ENCODE peak calls at places on chromosome 7, in seven cellular contexts. One of them, this sample, is unnamed.
A peak's percentile ranks its signal among the peaks of the same experiment; 100 is the strongest.

GRCh38 chr7:23206511-23206867 is 24.6 kb downstream of the NUP42 start:
- DNase-seq in GM23338: no peak
- DNase-seq in activated T-cell treated with anti-CD3 and anti-CD28 coated beads, Interleukin-2, amount 50 U/mL, for 1 hour: no peak
- DNase-seq in stimulated activated CD4-positive, alpha-beta T cell treated with anti-CD3 and anti-CD28 coated beads, Interleukin-4, amount 100 ng/mL, for 1 hour: no peak
- DNase-seq in activated CD4-positive, alpha-beta T cell treated with anti-CD3 and anti-CD28 coated beads, Interleukin-2, amount 10 ng/mL, durations not matched to agents 7 days and 5 days: no peak
- DNase-seq in dermis blood vessel endothelial cell: no peak
- DNase-seq in fibroblast of pulmonary artery: no peak
- DNase-seq in this sample: no peak

GRCh38 chr7:97373743-97374142 is 256.2 kb downstream of the SDHAF3 start:
- DNase-seq in GM23338: peak; percentile 3
- DNase-seq in activated T-cell treated with anti-CD3 and anti-CD28 coated beads, Interleukin-2, amount 50 U/mL, for 1 hour: no peak
- DNase-seq in stimulated activated CD4-positive, alpha-beta T cell treated with anti-CD3 and anti-CD28 coated beads, Interleukin-4, amount 100 ng/mL, for 1 hour: no peak
- DNase-seq in activated CD4-positive, alpha-beta T cell treated with anti-CD3 and anti-CD28 coated beads, Interleukin-2, amount 10 ng/mL, durations not matched to agents 7 days and 5 days: no peak
- DNase-seq in dermis blood vessel endothelial cell: no peak
- DNase-seq in fibroblast of pulmonary artery: no peak
- DNase-seq in this sample: no peak

GRCh38 chr7:98372993-98373392 is 27.9 kb downstream of the BAIAP2L1 start:
- DNase-seq in GM23338: no peak
- DNase-seq in activated T-cell treated with anti-CD3 and anti-CD28 coated beads, Interleukin-2, amount 50 U/mL, for 1 hour: no peak
- DNase-seq in stimulated activated CD4-positive, alpha-beta T cell treated with anti-CD3 and anti-CD28 coated beads, Interleukin-4, amount 100 ng/mL, for 1 hour: no peak
- DNase-seq in activated CD4-positive, alpha-beta T cell treated with anti-CD3 and anti-CD28 coated beads, Interleukin-2, amount 10 ng/mL, durations not matched to agents 7 days and 5 days: no peak
- DNase-seq in dermis blood vessel endothelial cell: peak; percentile 69
- DNase-seq in fibroblast of pulmonary artery: peak; percentile 30
- DNase-seq in this sample: peak; percentile 62

GRCh38 chr7:97845622-97846203 is 26.5 kb downstream of the ASNS start:
- DNase-seq in GM23338: peak; percentile 55
- DNase-seq in activated T-cell treated with anti-CD3 and anti-CD28 coated beads, Interleukin-2, amount 50 U/mL, for 1 hour: no peak
- DNase-seq in stimulated activated CD4-positive, alpha-beta T cell treated with anti-CD3 and anti-CD28 coated beads, Interleukin-4, amount 100 ng/mL, for 1 hour: no peak
- DNase-seq in activated CD4-positive, alpha-beta T cell treated with anti-CD3 and anti-CD28 coated beads, Interleukin-2, amount 10 ng/mL, durations not matched to agents 7 days and 5 days: peak; percentile 35
- DNase-seq in dermis blood vessel endothelial cell: peak; percentile 55
- DNase-seq in fibroblast of pulmonary artery: peak; percentile 53
- DNase-seq in this sample: peak; percentile 10

GRCh38 chr7:108094375-108094774 is 35.8 kb downstream of the LAMB4 start:
- DNase-seq in GM23338: no peak
- DNase-seq in activated T-cell treated with anti-CD3 and anti-CD28 coated beads, Interleukin-2, amount 50 U/mL, for 1 hour: no peak
- DNase-seq in stimulated activated CD4-positive, alpha-beta T cell treated with anti-CD3 and anti-CD28 coated beads, Interleukin-4, amount 100 ng/mL, for 1 hour: no peak
- DNase-seq in activated CD4-positive, alpha-beta T cell treated with anti-CD3 and anti-CD28 coated beads, Interleukin-2, amount 10 ng/mL, durations not matched to agents 7 days and 5 days: no peak
- DNase-seq in dermis blood vessel endothelial cell: peak; percentile 27
- DNase-seq in fibroblast of pulmonary artery: peak; percentile 95
- DNase-seq in this sample: peak; percentile 89

GRCh38 chr7:94975316-94975715 is 67.9 kb downstream of the PPP1R9A start:
- DNase-seq in GM23338: no peak
- DNase-seq in activated T-cell treated with anti-CD3 and anti-CD28 coated beads, Interleukin-2, amount 50 U/mL, for 1 hour: no peak
- DNase-seq in stimulated activated CD4-positive, alpha-beta T cell treated with anti-CD3 and anti-CD28 coated beads, Interleukin-4, amount 100 ng/mL, for 1 hour: no peak
- DNase-seq in activated CD4-positive, alpha-beta T cell treated with anti-CD3 and anti-CD28 coated beads, Interleukin-2, amount 10 ng/mL, durations not matched to agents 7 days and 5 days: no peak
- DNase-seq in dermis blood vessel endothelial cell: no peak
- DNase-seq in fibroblast of pulmonary artery: peak; percentile 25
- DNase-seq in this sample: no peak

GRCh38 chr7:35749548-35749947 is 51.3 kb upstream of the SEPTIN7 start:
- DNase-seq in GM23338: no peak
- DNase-seq in activated T-cell treated with anti-CD3 and anti-CD28 coated beads, Interleukin-2, amount 50 U/mL, for 1 hour: no peak
- DNase-seq in stimulated activated CD4-positive, alpha-beta T cell treated with anti-CD3 and anti-CD28 coated beads, Interleukin-4, amount 100 ng/mL, for 1 hour: no peak
- DNase-seq in activated CD4-positive, alpha-beta T cell treated with anti-CD3 and anti-CD28 coated beads, Interleukin-2, amount 10 ng/mL, durations not matched to agents 7 days and 5 days: no peak
- DNase-seq in dermis blood vessel endothelial cell: no peak
- DNase-seq in fibroblast of pulmonary artery: peak; percentile 77
- DNase-seq in this sample: no peak

GRCh38 chr7:139619367-139619657 is 95.8 kb downstream of the CLEC2L start:
- DNase-seq in GM23338: no peak
- DNase-seq in activated T-cell treated with anti-CD3 and anti-CD28 coated beads, Interleukin-2, amount 50 U/mL, for 1 hour: no peak
- DNase-seq in stimulated activated CD4-positive, alpha-beta T cell treated with anti-CD3 and anti-CD28 coated beads, Interleukin-4, amount 100 ng/mL, for 1 hour: no peak
- DNase-seq in activated CD4-positive, alpha-beta T cell treated with anti-CD3 and anti-CD28 coated beads, Interleukin-2, amount 10 ng/mL, durations not matched to agents 7 days and 5 days: no peak
- DNase-seq in dermis blood vessel endothelial cell: peak; percentile 48
- DNase-seq in fibroblast of pulmonary artery: peak; percentile 76
- DNase-seq in this sample: peak; percentile 71

GRCh38 chr7:25759281-25759680 is 392.7 kb upstream of the NFE2L3 start:
- DNase-seq in GM23338: no peak
- DNase-seq in activated T-cell treated with anti-CD3 and anti-CD28 coated beads, Interleukin-2, amount 50 U/mL, for 1 hour: no peak
- DNase-seq in stimulated activated CD4-positive, alpha-beta T cell treated with anti-CD3 and anti-CD28 coated beads, Interleukin-4, amount 100 ng/mL, for 1 hour: no peak
- DNase-seq in activated CD4-positive, alpha-beta T cell treated with anti-CD3 and anti-CD28 coated beads, Interleukin-2, amount 10 ng/mL, durations not matched to agents 7 days and 5 days: no peak
- DNase-seq in dermis blood vessel endothelial cell: no peak
- DNase-seq in fibroblast of pulmonary artery: no peak
- DNase-seq in this sample: no peak

GRCh38 chr7:101783381-101784181 is 33.8 kb upstream of the CUX1 start:
- DNase-seq in GM23338: no peak
- DNase-seq in activated T-cell treated with anti-CD3 and anti-CD28 coated beads, Interleukin-2, amount 50 U/mL, for 1 hour: no peak
- DNase-seq in stimulated activated CD4-positive, alpha-beta T cell treated with anti-CD3 and anti-CD28 coated beads, Interleukin-4, amount 100 ng/mL, for 1 hour: no peak
- DNase-seq in activated CD4-positive, alpha-beta T cell treated with anti-CD3 and anti-CD28 coated beads, Interleukin-2, amount 10 ng/mL, durations not matched to agents 7 days and 5 days: no peak
- DNase-seq in dermis blood vessel endothelial cell: no peak
- DNase-seq in fibroblast of pulmonary artery: peak; percentile 39
- DNase-seq in this sample: no peak

GRCh38 chr7:155458317-155459132 is 596 bp downstream of the EN2 start:
- DNase-seq in GM23338: peak; percentile 32
- DNase-seq in activated T-cell treated with anti-CD3 and anti-CD28 coated beads, Interleukin-2, amount 50 U/mL, for 1 hour: no peak
- DNase-seq in stimulated activated CD4-positive, alpha-beta T cell treated with anti-CD3 and anti-CD28 coated beads, Interleukin-4, amount 100 ng/mL, for 1 hour: no peak
- DNase-seq in activated CD4-positive, alpha-beta T cell treated with anti-CD3 and anti-CD28 coated beads, Interleukin-2, amount 10 ng/mL, durations not matched to agents 7 days and 5 days: no peak
- DNase-seq in dermis blood vessel endothelial cell: peak; percentile 10
- DNase-seq in fibroblast of pulmonary artery: no peak
- DNase-seq in this sample: no peak

GRCh38 chr7:300546-301290 is 10.7 kb downstream of the FOXL3 start:
- DNase-seq in GM23338: no peak
- DNase-seq in activated T-cell treated with anti-CD3 and anti-CD28 coated beads, Interleukin-2, amount 50 U/mL, for 1 hour: no peak
- DNase-seq in stimulated activated CD4-positive, alpha-beta T cell treated with anti-CD3 and anti-CD28 coated beads, Interleukin-4, amount 100 ng/mL, for 1 hour: no peak
- DNase-seq in activated CD4-positive, alpha-beta T cell treated with anti-CD3 and anti-CD28 coated beads, Interleukin-2, amount 10 ng/mL, durations not matched to agents 7 days and 5 days: no peak
- DNase-seq in dermis blood vessel endothelial cell: no peak
- DNase-seq in fibroblast of pulmonary artery: no peak
- DNase-seq in this sample: no peak

GRCh38 chr7:105773030-105773460 is 103.4 kb downstream of the ATXN7L1 start:
- DNase-seq in GM23338: peak; percentile 93
- DNase-seq in activated T-cell treated with anti-CD3 and anti-CD28 coated beads, Interleukin-2, amount 50 U/mL, for 1 hour: no peak
- DNase-seq in stimulated activated CD4-positive, alpha-beta T cell treated with anti-CD3 and anti-CD28 coated beads, Interleukin-4, amount 100 ng/mL, for 1 hour: no peak
- DNase-seq in activated CD4-positive, alpha-beta T cell treated with anti-CD3 and anti-CD28 coated beads, Interleukin-2, amount 10 ng/mL, durations not matched to agents 7 days and 5 days: no peak
- DNase-seq in dermis blood vessel endothelial cell: no peak
- DNase-seq in fibroblast of pulmonary artery: no peak
- DNase-seq in this sample: no peak

GRCh38 chr7:2116903-2117680 is 115.7 kb downstream of the MAD1L1 start:
- DNase-seq in GM23338: no peak
- DNase-seq in activated T-cell treated with anti-CD3 and anti-CD28 coated beads, Interleukin-2, amount 50 U/mL, for 1 hour: no peak
- DNase-seq in stimulated activated CD4-positive, alpha-beta T cell treated with anti-CD3 and anti-CD28 coated beads, Interleukin-4, amount 100 ng/mL, for 1 hour: no peak
- DNase-seq in activated CD4-positive, alpha-beta T cell treated with anti-CD3 and anti-CD28 coated beads, Interleukin-2, amount 10 ng/mL, durations not matched to agents 7 days and 5 days: no peak
- DNase-seq in dermis blood vessel endothelial cell: peak; percentile 53
- DNase-seq in fibroblast of pulmonary artery: peak; percentile 39
- DNase-seq in this sample: no peak

GRCh38 chr7:57443567-57443966 is 6.4 kb upstream of the ZNF716 start:
- DNase-seq in GM23338: no peak
- DNase-seq in activated T-cell treated with anti-CD3 and anti-CD28 coated beads, Interleukin-2, amount 50 U/mL, for 1 hour: no peak
- DNase-seq in stimulated activated CD4-positive, alpha-beta T cell treated with anti-CD3 and anti-CD28 coated beads, Interleukin-4, amount 100 ng/mL, for 1 hour: no peak
- DNase-seq in activated CD4-positive, alpha-beta T cell treated with anti-CD3 and anti-CD28 coated beads, Interleukin-2, amount 10 ng/mL, durations not matched to agents 7 days and 5 days: no peak
- DNase-seq in dermis blood vessel endothelial cell: no peak
- DNase-seq in fibroblast of pulmonary artery: no peak
- DNase-seq in this sample: no peak

GRCh38 chr7:34315032-34315431 is 343.0 kb upstream of the NPSR1 start:
- DNase-seq in GM23338: no peak
- DNase-seq in activated T-cell treated with anti-CD3 and anti-CD28 coated beads, Interleukin-2, amount 50 U/mL, for 1 hour: no peak
- DNase-seq in stimulated activated CD4-positive, alpha-beta T cell treated with anti-CD3 and anti-CD28 coated beads, Interleukin-4, amount 100 ng/mL, for 1 hour: no peak
- DNase-seq in activated CD4-positive, alpha-beta T cell treated with anti-CD3 and anti-CD28 coated beads, Interleukin-2, amount 10 ng/mL, durations not matched to agents 7 days and 5 days: no peak
- DNase-seq in dermis blood vessel endothelial cell: no peak
- DNase-seq in fibroblast of pulmonary artery: peak; percentile 88
- DNase-seq in this sample: peak; percentile 55

GRCh38 chr7:35253680-35254495 is at the start of gene TBX20:
- DNase-seq in GM23338: peak; percentile 82
- DNase-seq in activated T-cell treated with anti-CD3 and anti-CD28 coated beads, Interleukin-2, amount 50 U/mL, for 1 hour: no peak
- DNase-seq in stimulated activated CD4-positive, alpha-beta T cell treated with anti-CD3 and anti-CD28 coated beads, Interleukin-4, amount 100 ng/mL, for 1 hour: no peak
- DNase-seq in activated CD4-positive, alpha-beta T cell treated with anti-CD3 and anti-CD28 coated beads, Interleukin-2, amount 10 ng/mL, durations not matched to agents 7 days and 5 days: peak; percentile 21
- DNase-seq in dermis blood vessel endothelial cell: peak; percentile 17
- DNase-seq in fibroblast of pulmonary artery: peak; percentile 87
- DNase-seq in this sample: no peak

GRCh38 chr7:27873981-27874957 is 134.3 kb downstream of the TAX1BP1 start:
- DNase-seq in GM23338: no peak
- DNase-seq in activated T-cell treated with anti-CD3 and anti-CD28 coated beads, Interleukin-2, amount 50 U/mL, for 1 hour: no peak
- DNase-seq in stimulated activated CD4-positive, alpha-beta T cell treated with anti-CD3 and anti-CD28 coated beads, Interleukin-4, amount 100 ng/mL, for 1 hour: no peak
- DNase-seq in activated CD4-positive, alpha-beta T cell treated with anti-CD3 and anti-CD28 coated beads, Interleukin-2, amount 10 ng/mL, durations not matched to agents 7 days and 5 days: no peak
- DNase-seq in dermis blood vessel endothelial cell: peak; percentile 95
- DNase-seq in fibroblast of pulmonary artery: peak; percentile 74
- DNase-seq in this sample: peak; percentile 33

GRCh38 chr7:5597772-5598171 is 174.1 kb upstream of the TNRC18 start:
- DNase-seq in GM23338: no peak
- DNase-seq in activated T-cell treated with anti-CD3 and anti-CD28 coated beads, Interleukin-2, amount 50 U/mL, for 1 hour: no peak
- DNase-seq in stimulated activated CD4-positive, alpha-beta T cell treated with anti-CD3 and anti-CD28 coated beads, Interleukin-4, amount 100 ng/mL, for 1 hour: no peak
- DNase-seq in activated CD4-positive, alpha-beta T cell treated with anti-CD3 and anti-CD28 coated beads, Interleukin-2, amount 10 ng/mL, durations not matched to agents 7 days and 5 days: no peak
- DNase-seq in dermis blood vessel endothelial cell: no peak
- DNase-seq in fibroblast of pulmonary artery: peak; percentile 35
- DNase-seq in this sample: peak; percentile 61

GRCh38 chr7:125481323-125481722 is 551.7 kb upstream of the POT1 start:
- DNase-seq in GM23338: no peak
- DNase-seq in activated T-cell treated with anti-CD3 and anti-CD28 coated beads, Interleukin-2, amount 50 U/mL, for 1 hour: no peak
- DNase-seq in stimulated activated CD4-positive, alpha-beta T cell treated with anti-CD3 and anti-CD28 coated beads, Interleukin-4, amount 100 ng/mL, for 1 hour: no peak
- DNase-seq in activated CD4-positive, alpha-beta T cell treated with anti-CD3 and anti-CD28 coated beads, Interleukin-2, amount 10 ng/mL, durations not matched to agents 7 days and 5 days: no peak
- DNase-seq in dermis blood vessel endothelial cell: no peak
- DNase-seq in fibroblast of pulmonary artery: no peak
- DNase-seq in this sample: no peak

GRCh38 chr7:102189756-102190155 is 96.9 kb upstream of the SH2B2 start:
- DNase-seq in GM23338: no peak
- DNase-seq in activated T-cell treated with anti-CD3 and anti-CD28 coated beads, Interleukin-2, amount 50 U/mL, for 1 hour: no peak
- DNase-seq in stimulated activated CD4-positive, alpha-beta T cell treated with anti-CD3 and anti-CD28 coated beads, Interleukin-4, amount 100 ng/mL, for 1 hour: no peak
- DNase-seq in activated CD4-positive, alpha-beta T cell treated with anti-CD3 and anti-CD28 coated beads, Interleukin-2, amount 10 ng/mL, durations not matched to agents 7 days and 5 days: no peak
- DNase-seq in dermis blood vessel endothelial cell: no peak
- DNase-seq in fibroblast of pulmonary artery: no peak
- DNase-seq in this sample: no peak

GRCh38 chr7:81549484-81550016 is 220.3 kb downstream of the HGF start:
- DNase-seq in GM23338: peak; percentile 61
- DNase-seq in activated T-cell treated with anti-CD3 and anti-CD28 coated beads, Interleukin-2, amount 50 U/mL, for 1 hour: no peak
- DNase-seq in stimulated activated CD4-positive, alpha-beta T cell treated with anti-CD3 and anti-CD28 coated beads, Interleukin-4, amount 100 ng/mL, for 1 hour: no peak
- DNase-seq in activated CD4-positive, alpha-beta T cell treated with anti-CD3 and anti-CD28 coated beads, Interleukin-2, amount 10 ng/mL, durations not matched to agents 7 days and 5 days: no peak
- DNase-seq in dermis blood vessel endothelial cell: no peak
- DNase-seq in fibroblast of pulmonary artery: no peak
- DNase-seq in this sample: no peak

GRCh38 chr7:72538856-72539255 is 126.7 kb upstream of the CALN1 start:
- DNase-seq in GM23338: no peak
- DNase-seq in activated T-cell treated with anti-CD3 and anti-CD28 coated beads, Interleukin-2, amount 50 U/mL, for 1 hour: no peak
- DNase-seq in stimulated activated CD4-positive, alpha-beta T cell treated with anti-CD3 and anti-CD28 coated beads, Interleukin-4, amount 100 ng/mL, for 1 hour: no peak
- DNase-seq in activated CD4-positive, alpha-beta T cell treated with anti-CD3 and anti-CD28 coated beads, Interleukin-2, amount 10 ng/mL, durations not matched to agents 7 days and 5 days: no peak
- DNase-seq in dermis blood vessel endothelial cell: no peak
- DNase-seq in fibroblast of pulmonary artery: no peak
- DNase-seq in this sample: no peak

GRCh38 chr7:47000561-47000960 is 581.4 kb downstream of the TNS3 start:
- DNase-seq in GM23338: no peak
- DNase-seq in activated T-cell treated with anti-CD3 and anti-CD28 coated beads, Interleukin-2, amount 50 U/mL, for 1 hour: no peak
- DNase-seq in stimulated activated CD4-positive, alpha-beta T cell treated with anti-CD3 and anti-CD28 coated beads, Interleukin-4, amount 100 ng/mL, for 1 hour: no peak
- DNase-seq in activated CD4-positive, alpha-beta T cell treated with anti-CD3 and anti-CD28 coated beads, Interleukin-2, amount 10 ng/mL, durations not matched to agents 7 days and 5 days: no peak
- DNase-seq in dermis blood vessel endothelial cell: no peak
- DNase-seq in fibroblast of pulmonary artery: no peak
- DNase-seq in this sample: no peak

This sample was measured in stromal cell of bone marrow.